ENCODE peak calls at places on chromosomes 12 and 14, in nine cellular contexts. N, U, W, V, K, T, S, B and D are unnamed samples. For H3K9me3, the result is how much of the 10 kb centered on the place peaks cover.

GRCh38 chr14:91509878-91510170 is 286 bp downstream of the PPP4R3A start:
- DNase-seq in V (no peak), K (no peak), W (no peak), N (no peak), B (peak), S (no peak), U (no peak), T (no peak), D (no peak)

GRCh38 chr12:54390668-54391551 is 6.4 kb upstream of the ZNF385A start:
- DNase-seq in B (no peak), N (no peak), K (peak), V (no peak), W (no peak), U (no peak), S (peak), T (no peak), D (no peak)

GRCh38 chr12:34218193-34219045 is 196.1 kb downstream of the ALG10 start:
- DNase-seq in T (no peak), K (no peak), U (no peak), V (no peak), W (peak), S (peak), N (peak), B (no peak), D (peak)

GRCh38 chr12:11882301-11883019 is 188.3 kb upstream of the BCL2L14 start:
- DNase-seq in B (no peak), V (no peak), K (no peak), S (no peak), T (no peak), W (no peak), U (no peak), N (no peak), D (no peak)

GRCh38 chr14:77281852-77282251 is 10.8 kb upstream of the NGB start:
- DNase-seq in W (no peak), V (no peak), U (no peak), B (no peak), N (no peak), T (no peak), S (no peak), K (no peak), D (no peak)

GRCh38 chr12:121983546-121984205 is 38.0 kb upstream of the BCL7A start:
- DNase-seq in W (no peak), B (no peak), S (no peak), N (no peak), K (no peak), T (no peak), U (no peak), V (no peak), D (no peak)

GRCh38 chr14:90045608-90046007 is 16.2 kb upstream of the KCNK13 start:
- DNase-seq in B (no peak), W (no peak), V (no peak), S (no peak), U (no peak), N (no peak), K (peak), T (no peak), D (no peak)

GRCh38 chr12:116798719-116799118 is 60.6 kb downstream of the RNFT2 start:
- DNase-seq in U (no peak), T (no peak), K (no peak), S (no peak), B (no peak), W (no peak), V (no peak), N (no peak), D (no peak)

GRCh38 chr12:53676715-53677611 is 1.1 kb upstream of the ATP5MC2 start:
- DNase-seq in W (peak), B (no peak), K (peak), N (peak), U (peak), V (no peak), S (no peak), T (no peak), D (peak)

GRCh38 chr12:101826766-101827368 is 3.9 kb downstream of the GNPTAB start:
- DNase-seq in B (no peak), S (no peak), W (peak), T (no peak), U (no peak), N (no peak), K (no peak), V (no peak), D (no peak)

GRCh38 chr14:100410056-100410565 is 87.0 kb downstream of the SLC25A47 start:
- DNase-seq in K (no peak), S (no peak), T (no peak), B (no peak), V (no peak), U (no peak), W (no peak), N (no peak), D (no peak)

GRCh38 chr12:106345739-106346138 is 11.8 kb upstream of the POLR3B start:
- DNase-seq in K (peak), B (no peak), S (peak), V (no peak), T (no peak), W (no peak), N (no peak), U (no peak), D (peak)

GRCh38 chr12:54368709-54369596 is 4.7 kb upstream of the GPR84 start:
- DNase-seq in S (peak), B (peak), T (peak), V (peak), N (peak), W (peak), U (peak), K (peak), D (peak)

GRCh38 chr12:5556033-5556614 is 124.2 kb downstream of the NTF3 start:
- DNase-seq in W (no peak), S (peak), T (no peak), V (no peak), N (no peak), U (no peak), K (no peak), B (no peak), D (no peak)

GRCh38 chr12:96073346-96074336 is 38.3 kb upstream of the LTA4H start:
- DNase-seq in S (no peak), K (no peak), W (no peak), N (no peak), U (no peak), B (no peak), V (no peak), T (no peak), D (no peak)

GRCh38 chr12:1220127-1221092 is 229.4 kb downstream of the ERC1 start:
- DNase-seq in B (no peak), W (no peak), V (no peak), T (no peak), S (no peak), K (peak), U (no peak), N (no peak), D (no peak)

GRCh38 chr12:11794311-11794710 is 144.8 kb downstream of the ETV6 start:
- DNase-seq in K (peak), N (no peak), W (no peak), V (no peak), S (no peak), T (no peak), B (no peak), U (peak), D (no peak)

GRCh38 chr14:60590907-60591510 is 58.3 kb downstream of the SIX1 start:
- DNase-seq in K (no peak), T (no peak), N (no peak), S (no peak), W (no peak), B (no peak), V (no peak), U (no peak), D (no peak)

GRCh38 chr14:65599375-65599774 is 186.8 kb downstream of the FUT8 start:
- DNase-seq in V (no peak), T (no peak), S (no peak), W (no peak), U (no peak), K (no peak), N (no peak), B (no peak), D (no peak)

GRCh38 chr14:44353805-44354204 is 153.3 kb downstream of the FSCB start:
- DNase-seq in K (no peak), T (no peak), B (no peak), W (no peak), V (no peak), U (no peak), N (no peak), S (no peak), D (no peak)
- TF ChIP-seq CTCF in K (no peak), T (no peak), B (no peak), W (no peak), V (no peak), U (no peak), N (no peak), S (no peak), D (no peak)

GRCh38 chr12:38118632-38119031 is 197.9 kb upstream of the ALG10B start:
- DNase-seq in B (no peak), U (no peak), S (no peak), T (no peak), K (no peak), N (no peak), W (no peak), V (no peak), D (no peak)
- H3K9me3 ChIP-seq in B (under half), U (under half), S (under half), T (under half), K (under half), N (under half), W (under half), V (under half), D (under half)

DNA sequence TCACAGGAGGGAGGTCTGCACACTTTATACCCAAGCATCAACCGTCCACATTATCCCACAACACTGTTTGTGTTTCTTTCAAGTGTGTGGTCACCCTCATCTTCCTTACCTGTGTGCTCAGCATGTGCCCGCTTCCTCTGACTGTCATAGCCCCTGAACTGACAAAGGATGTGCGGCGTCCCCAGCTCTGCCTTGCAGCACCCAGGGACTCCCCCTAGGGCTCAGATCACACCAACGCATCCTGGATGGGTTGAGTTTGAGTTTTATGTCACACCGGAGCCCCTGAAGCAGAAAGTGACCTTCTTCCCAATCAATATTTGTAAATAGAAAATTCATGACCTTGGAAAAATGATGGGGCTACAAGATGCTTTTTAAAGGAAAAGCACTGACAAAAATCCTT is 770.7 kb upstream of the TMEM132C start:
- DNase-seq in T (no peak), U (no peak), K (no peak), S (no peak), N (no peak), W (no peak), B (no peak), V (no peak), D (no peak)
- TF ChIP-seq CTCF in T (peak), U (no peak), K (no peak), S (no peak), N (no peak), W (no peak), B (no peak), V (no peak), D (no peak)

DNA sequence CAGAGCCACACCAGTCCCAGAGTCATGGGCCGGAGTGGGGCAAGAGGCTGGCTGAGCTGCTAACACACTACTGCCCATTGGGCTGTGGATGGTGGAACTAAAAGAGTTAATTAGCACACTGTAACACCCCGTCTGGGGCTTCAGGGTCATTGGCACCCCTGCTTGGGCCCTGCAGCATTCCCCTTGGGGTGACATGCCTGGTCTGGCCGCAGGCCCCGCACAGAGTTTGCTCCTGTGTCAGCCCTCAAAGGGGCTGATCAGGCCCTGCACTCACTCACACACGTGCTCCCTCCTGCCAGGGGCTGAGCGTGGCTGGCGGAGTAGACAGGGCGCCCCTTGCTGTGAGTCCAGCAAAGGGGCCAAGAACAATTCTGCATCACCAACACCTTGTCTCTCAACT is 1499.6 kb upstream of the TMEM132C start:
- DNase-seq in K (no peak), W (no peak), V (no peak), B (no peak), U (no peak), N (no peak), S (no peak), T (no peak), D (no peak)
- H3K9me3 ChIP-seq in K (under half), W (under half), V (under half), B (under half), U (under half), N (under half), S (under half), T (under half), D (under half)

GRCh38 chr14:99039316-99040041 is 232.5 kb downstream of the BCL11B start:
- DNase-seq in V (no peak), N (no peak), U (no peak), T (no peak), B (no peak), S (no peak), W (no peak), K (no peak), D (no peak)
- TF ChIP-seq CTCF in V (no peak), N (no peak), U (no peak), T (no peak), B (no peak), S (no peak), W (no peak), K (no peak), D (no peak)

GRCh38 chr12:37541356-37541755 is 775.2 kb upstream of the ALG10B start:
- DNase-seq in U (no peak), T (no peak), N (no peak), S (no peak), V (no peak), K (no peak), W (no peak), B (no peak), D (no peak)
- H3K9me3 ChIP-seq in U (under half), T (half or more), N (under half), S (under half), V (under half), K (under half), W (under half), B (under half), D (under half)